ENCODE peak calls at places on chromosomes 6 and 20, in five cellular contexts. J is NCI-H774, V is AG08396, C is neural progenitor cell, R is EL. N is an unnamed sample.

GRCh38 chr6:33979750-33980149 is 166.1 kb downstream of the GRM4 start:
- DNase-seq in J (no peak), V (no peak), C (no peak), R (no peak), N (no peak)

GRCh38 chr20:40897177-40897700 is 131.4 kb upstream of the TOP1 start:
- DNase-seq in J (no peak), V (peak; percentile 61), C (no peak), R (peak; percentile 21), N (peak; percentile 66)

GRCh38 chr6:158329531-158329930 is 17.3 kb downstream of the TULP4 start:
- DNase-seq in J (no peak), V (no peak), C (no peak), R (no peak), N (peak; percentile 22)

GRCh38 chr6:125332664-125333063 is 30.9 kb upstream of the HDDC2 start:
- DNase-seq in J (no peak), V (no peak), C (no peak), R (no peak), N (no peak)

GRCh38 chr6:145199961-145200360 is 535.4 kb downstream of the EPM2A start:
- DNase-seq in J (peak; percentile 70), V (no peak), C (no peak), R (peak; percentile 59), N (peak; percentile 58)

GRCh38 chr6:166616261-166617226 is 10.5 kb downstream of the RPS6KA2 start:
- DNase-seq in J (no peak), V (no peak), C (no peak), R (no peak), N (no peak)

GRCh38 chr6:125533710-125534397 is 215.6 kb upstream of the HEY2 start:
- DNase-seq in J (no peak), V (no peak), C (peak; percentile 71), R (no peak), N (no peak)

GRCh38 chr6:150297327-150298028 is 71.3 kb upstream of the IYD start:
- DNase-seq in J (no peak), V (peak; percentile 47), C (no peak), R (peak; percentile 41), N (peak; percentile 81)

GRCh38 chr6:148868314-148868713 is 121.5 kb downstream of the UST start:
- DNase-seq in J (no peak), V (peak; percentile 39), C (no peak), R (peak; percentile 71), N (peak; percentile 90)

GRCh38 chr6:156425374-156425773 is 351.8 kb upstream of the ARID1B start:
- DNase-seq in J (no peak), V (peak; percentile 23), C (no peak), R (peak; percentile 90), N (peak; percentile 51)

GRCh38 chr6:147868493-147869222 is 360.2 kb downstream of the SAMD5 start:
- DNase-seq in J (no peak), V (no peak), C (no peak), R (peak; percentile 6), N (no peak)

GRCh38 chr20:43842126-43843020 is 72.3 kb upstream of the TOX2 start:
- DNase-seq in J (no peak), V (no peak), C (no peak), R (no peak), N (no peak)

GRCh38 chr6:101534386-101534785 is 140.9 kb downstream of the GRIK2 start:
- DNase-seq in J (no peak), V (no peak), C (no peak), R (peak; percentile 59), N (peak; percentile 22)

GRCh38 chr6:119627908-119628669 is 278.5 kb upstream of the MAN1A1 start:
- DNase-seq in J (no peak), V (no peak), C (no peak), R (peak; percentile 43), N (peak; percentile 68)